ENCODE peak calls at places on chromosome 6, in six cellular contexts. L is IMR-90, Y is HepG2, M is A549, T is lower leg skin, U is body of pancreas. X is an unnamed sample.

GRCh38 chr6:131784561-131784960 is 23.3 kb upstream of the ENPP1 start:
- DNase-seq in L (no peak), Y (no peak), M (no peak), T (peak), U (no peak), X (no peak)

GRCh38 chr6:135686784-135687301 is 164.7 kb upstream of the PDE7B start:
- DNase-seq in L (peak), Y (no peak), M (no peak), T (no peak), U (no peak), X (no peak)

GRCh38 chr6:135183532-135184440 is 2.7 kb downstream of the MYB start:
- DNase-seq in L (peak), Y (peak), M (peak), T (no peak), U (peak), X (peak)

GRCh38 chr6:54107470-54107869 is 3.8 kb upstream of the MLIP start:
- DNase-seq in L (no peak), Y (no peak), M (no peak), T (peak), U (no peak), X (no peak)

GRCh38 chr6:74253261-74253660 is 557.3 kb downstream of the CD109 start:
- DNase-seq in L (no peak), Y (no peak), M (no peak), T (no peak), U (no peak), X (no peak)

GRCh38 chr6:4274382-4275082 is 139.2 kb upstream of the ECI2 start:
- DNase-seq in L (peak), Y (no peak), M (peak), T (no peak), U (no peak), X (peak)

GRCh38 chr6:122678841-122679240 is 68.6 kb downstream of the PKIB start:
- DNase-seq in L (no peak), Y (no peak), M (no peak), T (no peak), U (no peak), X (no peak)

GRCh38 chr6:11650297-11650696 is 112.7 kb downstream of the TMEM170B start:
- DNase-seq in L (peak), Y (no peak), M (peak), T (no peak), U (no peak), X (no peak)

GRCh38 chr6:31898200-31899011 is 908 bp upstream of the EHMT2 start:
- DNase-seq in L (peak), Y (peak), M (peak), T (no peak), U (peak), X (peak)

GRCh38 chr6:69917834-69918233 is 51.5 kb downstream of the COL19A1 start:
- DNase-seq in L (peak), Y (no peak), M (peak), T (no peak), U (no peak), X (no peak)

GRCh38 chr6:42007753-42008528 is 42.4 kb upstream of the TAF8 start:
- DNase-seq in L (no peak), Y (no peak), M (no peak), T (no peak), U (no peak), X (no peak)

GRCh38 chr6:11878735-11879134 is 100.1 kb upstream of the ADTRP start:
- DNase-seq in L (peak), Y (no peak), M (no peak), T (no peak), U (no peak), X (no peak)

GRCh38 chr6:28542440-28543293 is 17.0 kb downstream of the GPX5 start:
- DNase-seq in L (peak), Y (peak), M (peak), T (no peak), U (peak), X (peak)

GRCh38 chr6:35055906-35056305 is 85.2 kb downstream of the TCP11 start:
- DNase-seq in L (no peak), Y (no peak), M (no peak), T (no peak), U (no peak), X (no peak)

GRCh38 chr6:17394192-17394611 is 807 bp downstream of the CAP2 start:
- DNase-seq in L (peak), Y (peak), M (peak), T (no peak), U (peak), X (no peak)

GRCh38 chr6:11744753-11745152 is 33.9 kb downstream of the ADTRP start:
- DNase-seq in L (peak), Y (no peak), M (no peak), T (peak), U (peak), X (no peak)

GRCh38 chr6:9397981-9398559 is 962.7 kb upstream of the SLC35B3 start:
- DNase-seq in L (no peak), Y (no peak), M (peak), T (peak), U (peak), X (no peak)

GRCh38 chr6:144482142-144482541 is 197.0 kb downstream of the UTRN start:
- DNase-seq in L (peak), Y (peak), M (peak), T (peak), U (peak), X (peak)

GRCh38 chr6:81480139-81480538 is 272.3 kb downstream of the TENT5A start:
- DNase-seq in L (peak), Y (no peak), M (no peak), T (peak), U (no peak), X (no peak)

GRCh38 chr6:113855500-113856010 is 1.6 kb upstream of the MARCKS start:
- DNase-seq in L (peak), Y (no peak), M (peak), T (peak), U (peak), X (peak)

GRCh38 chr6:15256538-15257222 is 10.8 kb downstream of the JARID2 start:
- DNase-seq in L (no peak), Y (no peak), M (no peak), T (no peak), U (no peak), X (no peak)

GRCh38 chr6:87139236-87139635 is 16.1 kb upstream of the ZNF292 start:
- DNase-seq in L (peak), Y (peak), M (peak), T (no peak), U (peak), X (peak)

GRCh38 chr6:110814488-110815259 is 595 bp downstream of the CDK19 start:
- DNase-seq in L (peak), Y (no peak), M (peak), T (peak), U (peak), X (peak)
- TF ChIP-seq POLR2A in L (no peak), Y (no peak), M (no peak), T (no peak), U (no peak), X (no peak)

DNA sequence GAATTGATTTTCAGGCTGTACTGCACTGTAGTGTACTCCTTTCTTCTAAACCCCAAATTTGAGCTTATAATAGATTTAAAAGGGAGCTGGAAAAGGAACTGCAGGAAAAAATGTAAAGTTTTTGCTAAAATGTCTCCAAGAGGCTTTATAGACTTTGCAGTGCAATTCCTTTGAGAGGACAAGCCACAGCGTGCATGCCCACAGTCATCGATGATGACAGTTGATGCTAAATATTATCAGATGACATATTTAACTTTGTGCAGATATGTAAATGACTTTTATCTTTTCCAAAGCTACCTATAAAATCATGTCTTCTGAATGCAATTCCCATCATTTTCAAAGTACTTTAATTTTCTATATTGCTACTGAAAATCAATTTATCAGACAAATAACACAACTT is 24.3 kb upstream of the HDGFL1 start:
- DNase-seq in L (no peak), Y (no peak), M (no peak), T (no peak), U (no peak), X (no peak)
- TF ChIP-seq POLR2A in L (no peak), Y (no peak), M (no peak), T (no peak), U (no peak), X (no peak)

GRCh38 chr6:108074359-108075144 is at the start of gene OSTM1:
- DNase-seq in L (peak), Y (peak), M (peak), T (peak), U (peak), X (peak)
- TF ChIP-seq POLR2A in L (peak), Y (peak), M (peak), T (no peak), U (peak), X (peak)

GRCh38 chr6:138500045-138500665 is 861 bp upstream of the NHSL1 start:
- DNase-seq in L (no peak), Y (peak), M (no peak), T (no peak), U (no peak), X (no peak)

GRCh38 chr6:138500867-138501446 is 1.7 kb upstream of the NHSL1 start:
- DNase-seq in L (peak), Y (peak), M (no peak), T (no peak), U (no peak), X (no peak)

GRCh38 chr6:138504764-138505689 is 5.7 kb upstream of the NHSL1 start:
- DNase-seq in L (no peak), Y (no peak), M (no peak), T (no peak), U (no peak), X (no peak)

GRCh38 chr6:138502546-138502945 is 3.3 kb upstream of the NHSL1 start:
- DNase-seq in L (no peak), Y (no peak), M (no peak), T (no peak), U (no peak), X (no peak)

GRCh38 chr6:138503881-138504680 is 4.8 kb upstream of the NHSL1 start:
- DNase-seq in L (no peak), Y (peak), M (peak), T (no peak), U (no peak), X (no peak)
- TF ChIP-seq POLR2A in L (no peak), Y (peak), M (no peak), T (no peak), U (no peak), X (no peak)

GRCh38 chr6:84772428-84773132 is 8.2 kb upstream of the TBX18 start:
- DNase-seq in L (no peak), Y (no peak), M (peak), T (no peak), U (no peak), X (no peak)

GRCh38 chr6:84773133-84773430 is 8.7 kb upstream of the TBX18 start:
- DNase-seq in L (no peak), Y (no peak), M (peak), T (no peak), U (no peak), X (no peak)

GRCh38 chr6:84773431-84774173 is 9.2 kb upstream of the TBX18 start:
- DNase-seq in L (no peak), Y (no peak), M (peak), T (no peak), U (peak), X (peak)

GRCh38 chr6:84776392-84776791 is 12.0 kb upstream of the TBX18 start:
- DNase-seq in L (no peak), Y (no peak), M (no peak), T (no peak), U (no peak), X (no peak)

GRCh38 chr6:84774174-84775158 is 10.1 kb upstream of the TBX18 start:
- DNase-seq in L (no peak), Y (no peak), M (peak), T (no peak), U (peak), X (peak)
- TF ChIP-seq POLR2A in L (no peak), Y (no peak), M (no peak), T (no peak), U (no peak), X (no peak)

X was measured in erythroblast.